ENCODE peak calls at places on chromosomes 6 and 20, in six cellular contexts. G is H9, V is neuronal stem cell, R is mesendoderm, D is H1, Q is IMR-90. S is an unnamed sample.

GRCh38 chr6:41975276-41975675 is 33.7 kb upstream of the CCND3 start:
- DNase-seq in Q (no peak), D (no peak), V (no peak), G (no peak), R (no peak), S (no peak)

GRCh38 chr6:27891300-27891913 is 20.8 kb downstream of the OR2B2 start:
- DNase-seq in R (peak; percentile 51), G (no peak), Q (no peak), V (peak; percentile 11), D (no peak), S (no peak)

GRCh38 chr6:129744201-129744879 is 34.4 kb upstream of the ARHGAP18 start:
- DNase-seq in V (no peak), R (peak; percentile 78), D (no peak), G (no peak), Q (peak; percentile 93), S (peak; percentile 92)

GRCh38 chr6:166423781-166424180 is 41.0 kb upstream of the MPC1 start:
- DNase-seq in D (no peak), V (no peak), R (no peak), G (no peak), Q (no peak), S (no peak)

GRCh38 chr20:35093245-35093884 is 758 bp upstream of the TRPC4AP start:
- DNase-seq in V (no peak), G (no peak), D (no peak), Q (peak; percentile 82), R (no peak), S (peak; percentile 85)

GRCh38 chr6:32427218-32427617 is 12.5 kb upstream of the HLA-DRA start:
- DNase-seq in R (no peak), V (no peak), G (no peak), D (no peak), Q (no peak), S (no peak)

GRCh38 chr20:57404419-57405072 is 13.3 kb downstream of the RBM38 start:
- DNase-seq in V (no peak), D (no peak), R (no peak), Q (no peak), G (no peak), S (no peak)

GRCh38 chr6:126127662-126128061 is 141.3 kb downstream of the TRMT11 start:
- DNase-seq in D (no peak), G (no peak), Q (no peak), V (no peak), R (peak; percentile 25), S (no peak)

GRCh38 chr6:26383624-26384417 is 913 bp downstream of the BTN2A2 start:
- DNase-seq in D (peak; percentile 57), R (peak; percentile 63), Q (peak; percentile 72), V (no peak), G (peak; percentile 51), S (peak; percentile 76)

GRCh38 chr6:157158897-157159296 is 164.4 kb downstream of the TMEM242 start:
- DNase-seq in D (no peak), R (peak; percentile 86), Q (no peak), G (no peak), V (no peak), S (no peak)

GRCh38 chr6:154579046-154579823 is 68.8 kb upstream of the CNKSR3 start:
- DNase-seq in R (no peak), V (no peak), Q (no peak), G (no peak), D (no peak), S (no peak)

GRCh38 chr20:50790651-50791277 is 4.1 kb upstream of the BCAS4 start:
- DNase-seq in G (peak; percentile 94), V (peak; percentile 76), R (peak; percentile 96), D (peak; percentile 93), Q (peak; percentile 85), S (peak; percentile 85)

GRCh38 chr6:2578729-2579128 is 172.0 kb downstream of the MYLK4 start:
- DNase-seq in R (peak; percentile 18), D (no peak), G (no peak), V (no peak), Q (peak; percentile 34), S (no peak)

GRCh38 chr6:18632670-18633410 is 245.7 kb downstream of the RNF144B start:
- DNase-seq in R (peak; percentile 14), Q (peak; percentile 7), D (no peak), V (no peak), G (no peak), S (peak; percentile 54)

GRCh38 chr6:168983925-168984324 is 269.7 kb downstream of the THBS2 start:
- DNase-seq in D (no peak), R (no peak), G (no peak), V (no peak), Q (no peak), S (no peak)

GRCh38 chr20:43751167-43752050 is 24.6 kb upstream of the GTSF1L start:
- DNase-seq in V (no peak), G (no peak), D (no peak), R (no peak), Q (peak; percentile 92), S (peak; percentile 64)

GRCh38 chr6:127177030-127177928 is 58.8 kb downstream of the RSPO3 start:
- DNase-seq in V (no peak), D (no peak), R (no peak), G (no peak), Q (peak; percentile 63), S (peak; percentile 70)

GRCh38 chr6:79234150-79235022 is at the start of gene HMGN3:
- DNase-seq in R (peak; percentile 95), D (peak; percentile 89), Q (peak; percentile 91), V (peak; percentile 75), G (peak; percentile 92), S (peak; percentile 95)

GRCh38 chr6:79233611-79234149 is 802 bp downstream of the HMGN3 start:
- DNase-seq in Q (peak; percentile 82), G (peak; percentile 90), D (peak; percentile 89), R (peak; percentile 95), V (peak; percentile 62), S (peak; percentile 95)

GRCh38 chr6:79231101-79231500 is 3.4 kb downstream of the HMGN3 start:
- DNase-seq in D (no peak), R (no peak), V (no peak), G (no peak), Q (no peak), S (no peak)

GRCh38 chr6:79230149-79230548 is 4.3 kb downstream of the HMGN3 start:
- DNase-seq in R (no peak), V (no peak), D (no peak), Q (no peak), G (no peak), S (no peak)

GRCh38 chr6:79232696-79233462 is 1.6 kb downstream of the HMGN3 start:
- DNase-seq in Q (no peak), D (no peak), G (no peak), V (no peak), R (no peak), S (no peak)
- H3K27ac ChIP-seq in Q (peak overlapping the region; percentile 69), D (no peak overlapping the region), G (no peak overlapping the region), V (no peak overlapping the region), R (no peak overlapping the region), S (peak overlapping the region; percentile 85)

GRCh38 chr6:48403587-48403986 is 292.6 kb upstream of the PTCHD4 start:
- DNase-seq in V (no peak), D (no peak), Q (no peak), G (no peak), R (no peak), S (no peak)
- H2BK15ac ChIP-seq in V (no peak overlapping the region), D (no peak overlapping the region), Q (no peak overlapping the region), G (no peak overlapping the region), R (no peak overlapping the region), S (no peak overlapping the region)

GRCh38 chr6:16480780-16481179 is 242.4 kb downstream of the GMPR start:
- DNase-seq in G (no peak), D (no peak), Q (no peak), V (no peak), R (no peak), S (no peak)
- H3K27ac ChIP-seq in G (no peak overlapping the region), D (no peak overlapping the region), Q (no peak overlapping the region), V (no peak overlapping the region), R (no peak overlapping the region), S (no peak overlapping the region)

DNA sequence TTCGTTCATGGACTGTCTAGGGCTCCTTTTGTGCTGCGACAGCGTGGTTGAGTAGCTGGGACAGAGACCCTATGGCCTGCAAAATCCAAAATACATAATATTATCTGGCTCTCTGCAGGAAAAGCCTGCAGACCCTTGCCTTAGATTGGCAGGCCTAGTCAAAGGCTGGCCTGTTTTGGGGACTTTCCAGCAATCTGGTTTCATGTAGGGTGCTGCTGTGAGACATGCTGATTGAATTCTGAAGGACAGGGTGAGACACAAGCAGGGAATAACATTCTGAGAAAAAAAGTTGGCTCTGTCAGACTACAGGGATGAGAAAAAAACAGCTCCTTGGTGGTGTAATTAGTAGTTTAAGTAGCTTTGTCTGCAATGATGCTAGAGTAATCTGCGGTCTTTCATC is 402.7 kb upstream of the AGPAT4 start:
- DNase-seq in Q (no peak), V (no peak), G (no peak), R (no peak), D (no peak), S (no peak)
- H2BK15ac ChIP-seq in Q (no peak overlapping the region), V (no peak overlapping the region), G (no peak overlapping the region), R (no peak overlapping the region), D (no peak overlapping the region), S (no peak overlapping the region)